ENCODE peak calls at places on chromosomes 3 and 15, in eight cellular contexts. X is fibroblast of the aortic adventitia; R is activated CD8-positive, alpha-beta memory T cell treated with anti-CD3 and anti-CD28 coated beads for 24 hours; K is osteocyte; G is iPS-NIHi11; C is AG08396; J is left lobe of liver; T is effector CD8-positive, alpha-beta T cell. Y is an unnamed sample.
A peak's percentile ranks its signal among the peaks of the same experiment; 100 is the strongest.

GRCh38 chr15:28178290-28178689 is 79.2 kb upstream of the OCA2 start:
- DNase-seq in X (peak; percentile 3), R (no peak), K (no peak), G (no peak), C (no peak), J (no peak), T (no peak), Y (peak; percentile 69)

GRCh38 chr3:45923755-45924154 is 19.5 kb upstream of the CXCR6 start:
- DNase-seq in X (peak; percentile 47), R (peak; percentile 55), K (no peak), G (no peak), C (peak; percentile 27), J (no peak), T (no peak), Y (no peak)

GRCh38 chr3:31575448-31575847 is 42.7 kb downstream of the STT3B start:
- DNase-seq in X (no peak), R (no peak), K (no peak), G (no peak), C (no peak), J (no peak), T (no peak), Y (no peak)

GRCh38 chr3:185549111-185549510 is 3.3 kb downstream of the LIPH start:
- DNase-seq in X (peak; percentile 100), R (no peak), K (peak; percentile 21), G (peak; percentile 27), C (peak; percentile 86), J (no peak), T (no peak), Y (peak; percentile 89)

GRCh38 chr3:144142151-144142855 is 170.7 kb downstream of the DIPK2A start:
- DNase-seq in X (peak; percentile 48), R (no peak), K (no peak), G (no peak), C (peak; percentile 40), J (no peak), T (no peak), Y (peak; percentile 88)

GRCh38 chr3:186599785-186600166 is 13.1 kb upstream of the AHSG start:
- DNase-seq in X (no peak), R (no peak), K (no peak), G (no peak), C (no peak), J (no peak), T (no peak), Y (peak; percentile 77)

GRCh38 chr3:165459924-165460540 is 263.8 kb upstream of the SLITRK3 start:
- DNase-seq in X (peak; percentile 12), R (no peak), K (no peak), G (no peak), C (no peak), J (no peak), T (no peak), Y (no peak)

GRCh38 chr3:128488636-128488994 is 4.4 kb downstream of the GATA2 start:
- DNase-seq in X (no peak), R (peak; percentile 68), K (no peak), G (no peak), C (no peak), J (no peak), T (no peak), Y (peak; percentile 84)

GRCh38 chr15:35696767-35697231 is 150.8 kb upstream of the DPH6 start:
- DNase-seq in X (peak; percentile 75), R (no peak), K (no peak), G (no peak), C (peak; percentile 38), J (no peak), T (no peak), Y (peak; percentile 75)

GRCh38 chr3:65548848-65549625 is 489.7 kb downstream of the MAGI1 start:
- DNase-seq in X (no peak), R (no peak), K (no peak), G (peak; percentile 56), C (peak; percentile 36), J (no peak), T (no peak), Y (peak; percentile 80)

GRCh38 chr3:58052373-58053273 is 44.4 kb downstream of the FLNB start:
- DNase-seq in X (peak; percentile 98), R (peak; percentile 62), K (no peak), G (no peak), C (peak; percentile 73), J (peak; percentile 81), T (no peak), Y (peak; percentile 75)

GRCh38 chr15:90037961-90038633 is 37.0 kb downstream of the ZNF710 start:
- DNase-seq in X (peak; percentile 50), R (peak; percentile 71), K (no peak), G (no peak), C (no peak), J (no peak), T (no peak), Y (peak; percentile 82)

GRCh38 chr3:184110316-184110725 is 13.5 kb downstream of the HTR3E start:
- DNase-seq in X (no peak), R (no peak), K (no peak), G (no peak), C (no peak), J (no peak), T (no peak), Y (no peak)

GRCh38 chr15:70558406-70559222 is 204.7 kb downstream of the UACA start:
- DNase-seq in X (no peak), R (peak; percentile 61), K (no peak), G (no peak), C (no peak), J (no peak), T (no peak), Y (no peak)

GRCh38 chr15:48939686-48940085 is 24.0 kb downstream of the SHC4 start:
- DNase-seq in X (peak; percentile 98), R (no peak), K (no peak), G (no peak), C (peak; percentile 69), J (no peak), T (no peak), Y (no peak)

GRCh38 chr15:27669641-27670040 is 429.5 kb downstream of the OCA2 start:
- DNase-seq in X (no peak), R (no peak), K (peak; percentile 38), G (no peak), C (no peak), J (peak; percentile 60), T (no peak), Y (no peak)

GRCh38 chr15:49847436-49847835 is 226.6 kb downstream of the DTWD1 start:
- DNase-seq in X (peak; percentile 64), R (no peak), K (no peak), G (no peak), C (no peak), J (no peak), T (no peak), Y (peak; percentile 29)

GRCh38 chr3:29319262-29319661 is 38.4 kb downstream of the RBMS3 start:
- DNase-seq in X (no peak), R (no peak), K (no peak), G (no peak), C (no peak), J (no peak), T (no peak), Y (no peak)

GRCh38 chr15:84794148-84794547 is 23.0 kb upstream of the ALPK3 start:
- DNase-seq in X (no peak), R (no peak), K (no peak), G (no peak), C (no peak), J (no peak), T (no peak), Y (no peak)

GRCh38 chr15:37229855-37230254 is 129.5 kb upstream of the MEIS2 start:
- DNase-seq in X (no peak), R (no peak), K (no peak), G (no peak), C (no peak), J (no peak), T (no peak), Y (no peak)

GRCh38 chr3:48502728-48503168 is 1.2 kb downstream of the SHISA5 start:
- DNase-seq in X (no peak), R (no peak), K (no peak), G (peak; percentile 3), C (no peak), J (peak; percentile 64), T (no peak), Y (peak; percentile 47)

GRCh38 chr15:52336530-52336929 is 40.9 kb upstream of the MYO5C start:
- DNase-seq in X (no peak), R (no peak), K (no peak), G (no peak), C (no peak), J (no peak), T (no peak), Y (no peak)

GRCh38 chr15:22959451-22960101 is 20.6 kb downstream of the CYFIP1 start:
- DNase-seq in X (no peak), R (no peak), K (no peak), G (no peak), C (no peak), J (no peak), T (no peak), Y (peak; percentile 34)

GRCh38 chr15:67863442-67863987 is 23.7 kb upstream of the RNU6-1 start:
- DNase-seq in X (peak; percentile 74), R (peak; percentile 89), K (peak; percentile 91), G (peak; percentile 92), C (peak; percentile 84), J (peak; percentile 82), T (peak; percentile 33), Y (peak; percentile 95)

GRCh38 chr3:147943265-147943945 is 534.2 kb downstream of the ZIC1 start:
- DNase-seq in X (peak; percentile 90), R (no peak), K (no peak), G (no peak), C (peak; percentile 38), J (no peak), T (no peak), Y (peak; percentile 79)

GRCh38 chr15:34031987-34032760 is 6.8 kb downstream of the AVEN start:
- DNase-seq in X (no peak), R (no peak), K (no peak), G (no peak), C (no peak), J (no peak), T (no peak), Y (no peak)

GRCh38 chr15:39850436-39850835 is 67.8 kb upstream of the FSIP1 start:
- DNase-seq in X (no peak), R (no peak), K (no peak), G (no peak), C (no peak), J (no peak), T (no peak), Y (no peak)

GRCh38 chr15:75823860-75824613 is 19.2 kb upstream of the UBE2Q2 start:
- DNase-seq in X (no peak), R (no peak), K (no peak), G (peak; percentile 87), C (no peak), J (no peak), T (no peak), Y (no peak)

GRCh38 chr3:2883292-2883691 is 226.9 kb downstream of the IL5RA start:
- DNase-seq in X (no peak), R (no peak), K (no peak), G (no peak), C (no peak), J (no peak), T (no peak), Y (no peak)

GRCh38 chr3:127045435-127046045 is 62.6 kb downstream of the PLXNA1 start:
- DNase-seq in X (no peak), R (no peak), K (no peak), G (no peak), C (no peak), J (no peak), T (no peak), Y (peak; percentile 81)

GRCh38 chr3:114274929-114275328 is 18.9 kb upstream of the TIGIT start:
- DNase-seq in X (peak; percentile 52), R (no peak), K (no peak), G (no peak), C (no peak), J (no peak), T (no peak), Y (no peak)

GRCh38 chr3:24963762-24964625 is 464.1 kb upstream of the RARB start:
- DNase-seq in X (peak; percentile 41), R (no peak), K (no peak), G (peak; percentile 23), C (peak; percentile 4), J (no peak), T (no peak), Y (no peak)

GRCh38 chr3:62374375-62374876 is 1.1 kb upstream of the FEZF2 start:
- DNase-seq in X (peak; percentile 35), R (no peak), K (no peak), G (no peak), C (peak; percentile 50), J (no peak), T (no peak), Y (peak; percentile 96)

GRCh38 chr15:74332611-74333010 is 34.8 kb downstream of the CYP11A1 start:
- DNase-seq in X (no peak), R (no peak), K (no peak), G (no peak), C (no peak), J (no peak), T (no peak), Y (no peak)

Y was measured in osteoblast.